ENCODE peak calls at places on chromosomes 6 and 20, in eight cellular contexts. A, L, I, B, R, E, K and T are unnamed samples.

GRCh38 chr6:49744259-49744658 is at the start of gene CRISP3:
- DNase-seq in R (no peak), A (no peak), I (no peak), B (no peak), K (no peak), E (no peak), L (no peak), T (no peak)

GRCh38 chr6:146791930-146792329 is 193.2 kb downstream of the ADGB start:
- DNase-seq in R (no peak), A (no peak), K (no peak), E (no peak), I (no peak), B (no peak), L (no peak), T (no peak)

GRCh38 chr6:84772428-84773132 is 8.2 kb upstream of the TBX18 start:
- DNase-seq in L (no peak), R (no peak), A (no peak), B (no peak), K (no peak), I (no peak), E (no peak), T (peak; percentile 55)

GRCh38 chr6:44512868-44513641 is 125.5 kb downstream of the CDC5L start:
- DNase-seq in L (no peak), A (no peak), I (peak; percentile 55), R (no peak), E (no peak), K (no peak), B (no peak), T (no peak)

GRCh38 chr6:8707956-8708772 is 272.8 kb upstream of the SLC35B3 start:
- DNase-seq in L (no peak), I (no peak), R (peak; percentile 22), B (no peak), A (no peak), K (peak; percentile 81), E (no peak), T (peak; percentile 47)

GRCh38 chr6:5205877-5206840 is 54.6 kb downstream of the LYRM4 start:
- DNase-seq in L (no peak), B (no peak), E (peak; percentile 76), K (peak; percentile 72), I (peak; percentile 14), A (no peak), R (no peak), T (peak; percentile 89)

GRCh38 chr6:111894272-111894671 is 21.0 kb upstream of the FYN start:
- DNase-seq in B (no peak), I (peak; percentile 24), E (no peak), R (no peak), K (no peak), A (no peak), L (no peak), T (peak; percentile 51)

GRCh38 chr6:114339706-114340105 is 3.1 kb downstream of the HS3ST5 start:
- DNase-seq in E (no peak), R (no peak), I (peak; percentile 42), B (no peak), K (no peak), L (no peak), A (no peak), T (no peak)

GRCh38 chr6:38671885-38672467 is 31.0 kb downstream of the GLO1 start:
- DNase-seq in E (no peak), R (no peak), A (no peak), L (no peak), I (peak; percentile 60), K (no peak), B (peak; percentile 13), T (peak; percentile 86)

GRCh38 chr20:10940941-10941340 is 267.1 kb upstream of the JAG1 start:
- DNase-seq in B (no peak), I (no peak), E (no peak), R (no peak), L (no peak), K (no peak), A (no peak), T (no peak)

GRCh38 chr6:53627391-53628218 is 38.0 kb downstream of the KLHL31 start:
- DNase-seq in K (no peak), I (no peak), B (no peak), R (no peak), A (no peak), E (no peak), L (no peak), T (no peak)

GRCh38 chr6:153790881-153791473 is 248.1 kb upstream of the OPRM1 start:
- DNase-seq in R (no peak), B (no peak), L (no peak), K (no peak), I (peak; percentile 2), E (no peak), A (no peak), T (peak; percentile 65)

GRCh38 chr6:6891074-6891754 is 216.5 kb upstream of the RREB1 start:
- DNase-seq in R (peak; percentile 83), K (no peak), B (no peak), E (no peak), L (no peak), A (no peak), I (no peak), T (no peak)